ENCODE peak calls at places on chromosomes 6 and 20, in nine cellular contexts. U is nephron progenitor cell, H is fibroblast of villous mesenchyme, I is PC-9, B is tibial nerve, Z is AG09319, C is neural crest cell, D is AG04450, T is endothelial cell. O is an unnamed sample.

GRCh38 chr6:43395822-43396221 is 26.4 kb upstream of the ZNF318 start:
- DNase-seq in D (no peak), T (no peak), B (no peak), U (no peak), Z (no peak), C (no peak), I (peak; percentile 16), H (no peak), O (no peak)

GRCh38 chr20:17863577-17864292 is 104.9 kb downstream of the SNX5 start:
- DNase-seq in T (no peak), I (no peak), C (no peak), U (no peak), D (no peak), H (peak; percentile 65), Z (no peak), B (no peak), O (no peak)

GRCh38 chr6:123519191-123519510 is 117.6 kb downstream of the TRDN start:
- DNase-seq in U (no peak), C (no peak), H (no peak), B (peak; percentile 60), Z (no peak), I (peak; percentile 6), D (no peak), T (no peak), O (no peak)

GRCh38 chr6:90375681-90376439 is 79.2 kb upstream of the BACH2 start:
- DNase-seq in C (no peak), I (no peak), T (no peak), U (no peak), Z (no peak), D (peak; percentile 46), B (no peak), H (peak; percentile 79), O (peak; percentile 24)

GRCh38 chr6:83592770-83593394 is 80.5 kb downstream of the PRSS35 start:
- DNase-seq in I (no peak), U (no peak), H (peak; percentile 28), B (no peak), D (no peak), C (no peak), Z (no peak), T (peak; percentile 14), O (peak; percentile 9)

GRCh38 chr20:39861381-39861780 is 827.7 kb downstream of the MAFB start:
- DNase-seq in B (no peak), C (no peak), H (no peak), T (no peak), D (no peak), I (no peak), Z (no peak), U (no peak), O (no peak)

GRCh38 chr6:82957171-82957894 is 108.3 kb downstream of the UBE3D start:
- DNase-seq in Z (no peak), U (no peak), B (no peak), C (no peak), I (no peak), T (no peak), D (no peak), H (peak; percentile 86), O (no peak)

GRCh38 chr6:158639056-158639455 is 5.5 kb downstream of the DYNLT1 start:
- DNase-seq in I (no peak), H (no peak), T (no peak), Z (no peak), B (no peak), U (no peak), C (no peak), D (no peak), O (no peak)

GRCh38 chr6:95819461-95819860 is 196.3 kb upstream of the FUT9 start:
- DNase-seq in C (no peak), T (no peak), I (no peak), B (no peak), Z (no peak), U (no peak), D (no peak), H (no peak), O (no peak)

GRCh38 chr6:95815389-95816056 is 200.3 kb upstream of the FUT9 start:
- DNase-seq in Z (no peak), I (no peak), H (no peak), U (no peak), D (no peak), C (no peak), B (no peak), T (no peak), O (no peak)

GRCh38 chr6:95819939-95820338 is 195.8 kb upstream of the FUT9 start:
- DNase-seq in Z (no peak), B (no peak), D (no peak), U (no peak), H (no peak), T (no peak), C (no peak), I (no peak), O (no peak)
- TF ChIP-seq CTCF in Z (no peak), B (no peak), D (no peak), U (no peak), H (no peak), T (peak; percentile 19), C (peak; percentile 22), I (peak; percentile 35), O (no peak)

DNA sequence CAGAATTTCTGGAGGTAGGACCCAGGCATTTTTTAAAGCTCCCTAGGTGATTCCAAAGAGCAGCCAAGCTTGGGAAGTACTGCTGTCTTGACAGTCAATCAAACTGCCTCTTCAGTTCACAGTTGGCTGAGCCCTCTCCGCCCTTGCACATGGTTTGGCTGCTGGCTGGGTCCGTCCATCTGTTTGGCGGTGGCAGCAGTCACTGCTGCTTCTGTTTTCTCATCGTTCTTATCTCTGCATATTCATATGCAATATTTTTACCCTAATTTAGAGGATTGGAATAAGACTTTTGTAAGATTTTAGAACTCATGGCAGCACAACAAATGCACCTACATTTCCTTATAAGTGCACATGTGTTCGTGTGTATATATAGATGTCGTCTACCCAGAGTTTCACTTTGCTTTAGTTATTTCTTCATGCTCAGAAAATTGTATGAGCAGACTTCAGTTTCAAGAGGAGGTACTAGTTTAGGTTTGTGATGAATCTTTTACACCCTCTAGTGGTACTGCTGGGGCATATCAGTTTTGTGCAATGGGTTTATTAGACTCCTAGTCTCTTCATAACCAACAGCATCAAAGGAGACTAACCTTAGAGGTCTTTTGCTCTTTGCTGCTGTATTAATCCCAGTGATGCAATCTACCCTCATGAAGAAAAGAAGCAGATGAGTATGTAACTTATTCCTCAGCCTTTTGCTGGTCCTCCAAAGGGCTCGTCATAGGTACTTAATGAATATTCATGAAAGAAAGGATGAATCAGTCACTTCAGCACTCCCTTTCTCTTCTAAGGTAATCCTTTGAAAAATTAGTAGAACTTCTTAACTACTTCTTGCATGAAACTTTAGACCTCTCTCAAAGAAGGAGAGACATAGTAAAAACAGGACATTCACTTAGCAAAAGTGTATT is 44.3 kb downstream of the KHDC1L start:
- DNase-seq in C (no peak), U (peak; percentile 43), Z (peak; percentile 60), I (peak; percentile 20), B (no peak), T (no peak), D (peak; percentile 44), H (peak; percentile 76), O (peak; percentile 85)
- TF ChIP-seq CTCF in C (peak; percentile 85), U (peak; percentile 85), Z (peak; percentile 87), I (peak; percentile 90), B (peak; percentile 79), T (peak; percentile 71), D (peak; percentile 94), H (peak; percentile 90), O (peak; percentile 95)

DNA sequence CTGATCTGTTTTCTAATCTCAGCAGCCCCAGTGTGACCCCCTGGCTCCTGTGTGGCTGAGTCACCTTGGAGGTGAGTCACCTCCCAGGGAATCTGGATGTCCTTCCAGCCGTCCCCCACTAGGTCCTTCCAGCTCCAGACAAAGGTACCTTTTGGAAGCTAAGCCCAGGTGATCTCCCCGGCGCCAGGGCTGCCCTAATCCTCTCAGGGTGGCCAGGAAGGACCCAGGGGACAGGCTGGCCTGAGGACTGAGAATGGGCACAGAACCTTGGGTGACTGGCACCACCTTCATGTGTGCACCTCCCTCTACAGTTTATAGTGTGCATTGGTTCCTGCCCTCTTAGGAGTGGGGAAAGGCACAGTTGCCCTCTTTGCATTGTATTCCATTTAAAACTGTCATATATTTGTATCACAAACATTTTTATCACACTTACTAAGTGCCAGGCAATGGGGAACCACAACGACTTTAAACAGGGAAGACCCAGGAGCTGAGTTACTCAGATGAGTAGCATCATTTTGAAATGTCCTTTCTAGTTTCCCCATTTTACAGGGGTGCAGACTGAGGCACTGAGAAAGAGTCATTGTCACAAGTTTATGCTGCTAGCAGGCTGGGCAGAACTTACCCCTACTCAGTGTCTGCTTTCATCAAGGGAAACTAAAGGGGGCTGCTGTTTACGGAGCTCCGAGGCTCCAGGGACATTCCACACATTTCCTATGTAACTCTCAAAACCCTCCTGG is 2.6 kb upstream of the BPIFB4 start:
- DNase-seq in I (no peak), Z (no peak), H (no peak), C (no peak), B (no peak), U (no peak), T (peak; percentile 28), D (no peak), O (no peak)
- TF ChIP-seq CTCF in I (peak; percentile 59), Z (peak; percentile 14), H (peak; percentile 18), C (peak; percentile 43), B (peak; percentile 26), U (no peak), T (peak; percentile 20), D (peak; percentile 11), O (peak; percentile 13)

GRCh38 chr6:101399627-101399955 is 6.1 kb downstream of the GRIK2 start:
- DNase-seq in C (no peak), I (no peak), T (peak; percentile 15), B (no peak), H (no peak), Z (no peak), U (peak; percentile 16), D (no peak), O (no peak)
- TF ChIP-seq CTCF in C (no peak), I (no peak), T (no peak), B (no peak), H (no peak), Z (no peak), U (no peak), D (no peak), O (no peak)

GRCh38 chr20:25574411-25574810 is 10.9 kb downstream of the NINL start:
- DNase-seq in D (no peak), U (no peak), I (peak; percentile 28), B (no peak), H (peak; percentile 54), C (no peak), Z (no peak), T (peak; percentile 41), O (peak; percentile 61)
- TF ChIP-seq CTCF in D (peak; percentile 35), U (no peak), I (peak; percentile 43), B (no peak), H (peak; percentile 57), C (no peak), Z (peak; percentile 38), T (no peak), O (peak; percentile 55)